ENCODE peak calls at places on chromosomes 4 and X, in four cellular contexts. One of them, this sample, is unnamed.

GRCh38 chr4:112058433-112058832 is 86.8 kb upstream of the FAM241A start:
- DNase-seq in mesothelial cell of epicardium: no peak
- DNase-seq in foreskin fibroblast: peak
- DNase-seq in GM10248: no peak
- DNase-seq in this sample: no peak

GRCh38 chrX:140664939-140665338 is 44.6 kb upstream of the LINC00632 start:
- DNase-seq in mesothelial cell of epicardium: no peak
- DNase-seq in foreskin fibroblast: no peak
- DNase-seq in GM10248: peak
- DNase-seq in this sample: no peak

GRCh38 chr4:105520819-105521790 is 31.3 kb upstream of the ARHGEF38 start:
- DNase-seq in foreskin fibroblast: peak
- DNase-seq in GM10248: peak
- DNase-seq in mesothelial cell of epicardium: peak
- DNase-seq in this sample: no peak

GRCh38 chrX:24498181-24498580 is 33.1 kb downstream of the PDK3 start:
- DNase-seq in mesothelial cell of epicardium: no peak
- DNase-seq in GM10248: no peak
- DNase-seq in foreskin fibroblast: peak
- DNase-seq in this sample: no peak

GRCh38 chr4:99144070-99144469 is at the start of gene ADH4:
- DNase-seq in GM10248: no peak
- DNase-seq in mesothelial cell of epicardium: no peak
- DNase-seq in foreskin fibroblast: peak
- DNase-seq in this sample: no peak

GRCh38 chrX:44035576-44035975 is 62.4 kb upstream of the NDP start:
- DNase-seq in mesothelial cell of epicardium: no peak
- DNase-seq in GM10248: no peak
- DNase-seq in foreskin fibroblast: no peak
- DNase-seq in this sample: no peak

GRCh38 chrX:53246231-53246630 is 21.2 kb upstream of the KDM5C start:
- DNase-seq in foreskin fibroblast: no peak
- DNase-seq in GM10248: no peak
- DNase-seq in mesothelial cell of epicardium: no peak
- DNase-seq in this sample: no peak

GRCh38 chr4:4608214-4608537 is 66.3 kb upstream of the STX18 start:
- DNase-seq in GM10248: no peak
- DNase-seq in foreskin fibroblast: no peak
- DNase-seq in mesothelial cell of epicardium: no peak
- DNase-seq in this sample: no peak

GRCh38 chrX:40646489-40647306 is 663 bp downstream of the CXorf38 start:
- DNase-seq in foreskin fibroblast: peak
- DNase-seq in GM10248: peak
- DNase-seq in mesothelial cell of epicardium: no peak
- DNase-seq in this sample: peak

GRCh38 chrX:126552313-126553022 is at the start of gene DCAF12L1:
- DNase-seq in GM10248: no peak
- DNase-seq in mesothelial cell of epicardium: peak
- DNase-seq in foreskin fibroblast: no peak
- DNase-seq in this sample: no peak

GRCh38 chr4:176274441-176274840 is 5.4 kb upstream of the ASB5 start:
- DNase-seq in GM10248: no peak
- DNase-seq in foreskin fibroblast: peak
- DNase-seq in mesothelial cell of epicardium: no peak
- DNase-seq in this sample: no peak

GRCh38 chrX:16577483-16578029 is 72.4 kb upstream of the S100G start:
- DNase-seq in GM10248: no peak
- DNase-seq in foreskin fibroblast: no peak
- DNase-seq in mesothelial cell of epicardium: no peak
- DNase-seq in this sample: no peak

GRCh38 chr4:73731968-73732610 is 8.3 kb upstream of the CXCL8 start:
- DNase-seq in GM10248: no peak
- DNase-seq in mesothelial cell of epicardium: no peak
- DNase-seq in foreskin fibroblast: peak
- DNase-seq in this sample: no peak

GRCh38 chr4:23923840-23924239 is 34.0 kb upstream of the PPARGC1A start:
- DNase-seq in mesothelial cell of epicardium: no peak
- DNase-seq in foreskin fibroblast: no peak
- DNase-seq in GM10248: no peak
- DNase-seq in this sample: no peak
- TF ChIP-seq CTCF in mesothelial cell of epicardium: no peak
- TF ChIP-seq CTCF in foreskin fibroblast: no peak
- TF ChIP-seq CTCF in GM10248: no peak
- TF ChIP-seq CTCF in this sample: no peak

GRCh38 chr4:150006197-150006596 is 72.0 kb upstream of the DCLK2 start:
- DNase-seq in foreskin fibroblast: peak
- DNase-seq in GM10248: no peak
- DNase-seq in mesothelial cell of epicardium: no peak
- DNase-seq in this sample: no peak

GRCh38 chr4:150012851-150013360 is 65.3 kb upstream of the DCLK2 start:
- DNase-seq in foreskin fibroblast: peak
- DNase-seq in GM10248: no peak
- DNase-seq in mesothelial cell of epicardium: no peak
- DNase-seq in this sample: no peak

GRCh38 chr4:150007512-150007911 is 70.7 kb upstream of the DCLK2 start:
- DNase-seq in mesothelial cell of epicardium: no peak
- DNase-seq in GM10248: no peak
- DNase-seq in foreskin fibroblast: peak
- DNase-seq in this sample: no peak

GRCh38 chr4:150009533-150009932 is 68.7 kb upstream of the DCLK2 start:
- DNase-seq in foreskin fibroblast: peak
- DNase-seq in GM10248: no peak
- DNase-seq in mesothelial cell of epicardium: no peak
- DNase-seq in this sample: no peak

GRCh38 chr4:150010525-150011126 is 67.6 kb upstream of the DCLK2 start:
- DNase-seq in foreskin fibroblast: peak
- DNase-seq in mesothelial cell of epicardium: peak
- DNase-seq in GM10248: peak
- DNase-seq in this sample: no peak
- TF ChIP-seq CTCF in foreskin fibroblast: peak
- TF ChIP-seq CTCF in mesothelial cell of epicardium: peak
- TF ChIP-seq CTCF in GM10248: peak
- TF ChIP-seq CTCF in this sample: no peak

GRCh38 chrX:153649178-153649914 is 2.3 kb downstream of the DUSP9 start:
- DNase-seq in GM10248: peak
- DNase-seq in mesothelial cell of epicardium: peak
- DNase-seq in foreskin fibroblast: peak
- DNase-seq in this sample: no peak
- TF ChIP-seq CTCF in GM10248: peak
- TF ChIP-seq CTCF in mesothelial cell of epicardium: no peak
- TF ChIP-seq CTCF in foreskin fibroblast: no peak
- TF ChIP-seq CTCF in this sample: no peak

GRCh38 chrX:100098660-100099375 is 311.3 kb downstream of the PCDH19 start:
- DNase-seq in GM10248: no peak
- DNase-seq in mesothelial cell of epicardium: no peak
- DNase-seq in foreskin fibroblast: peak
- DNase-seq in this sample: no peak
- TF ChIP-seq CTCF in GM10248: no peak
- TF ChIP-seq CTCF in mesothelial cell of epicardium: no peak
- TF ChIP-seq CTCF in foreskin fibroblast: no peak
- TF ChIP-seq CTCF in this sample: no peak

GRCh38 chr4:187393546-187394344 is 601.8 kb upstream of the ZFP42 start:
- DNase-seq in mesothelial cell of epicardium: no peak
- DNase-seq in foreskin fibroblast: peak
- DNase-seq in GM10248: no peak
- DNase-seq in this sample: no peak
- TF ChIP-seq CTCF in mesothelial cell of epicardium: no peak
- TF ChIP-seq CTCF in foreskin fibroblast: no peak
- TF ChIP-seq CTCF in GM10248: no peak
- TF ChIP-seq CTCF in this sample: no peak

GRCh38 chr4:23333556-23333945 is 556.3 kb downstream of the PPARGC1A start:
- DNase-seq in foreskin fibroblast: peak
- DNase-seq in GM10248: no peak
- DNase-seq in mesothelial cell of epicardium: no peak
- DNase-seq in this sample: no peak

GRCh38 chr4:23332266-23332665 is 557.6 kb downstream of the PPARGC1A start:
- DNase-seq in mesothelial cell of epicardium: no peak
- DNase-seq in foreskin fibroblast: no peak
- DNase-seq in GM10248: no peak
- DNase-seq in this sample: no peak

GRCh38 chr4:23333946-23334878 is 555.6 kb downstream of the PPARGC1A start:
- DNase-seq in mesothelial cell of epicardium: no peak
- DNase-seq in GM10248: no peak
- DNase-seq in foreskin fibroblast: peak
- DNase-seq in this sample: no peak

DNA sequence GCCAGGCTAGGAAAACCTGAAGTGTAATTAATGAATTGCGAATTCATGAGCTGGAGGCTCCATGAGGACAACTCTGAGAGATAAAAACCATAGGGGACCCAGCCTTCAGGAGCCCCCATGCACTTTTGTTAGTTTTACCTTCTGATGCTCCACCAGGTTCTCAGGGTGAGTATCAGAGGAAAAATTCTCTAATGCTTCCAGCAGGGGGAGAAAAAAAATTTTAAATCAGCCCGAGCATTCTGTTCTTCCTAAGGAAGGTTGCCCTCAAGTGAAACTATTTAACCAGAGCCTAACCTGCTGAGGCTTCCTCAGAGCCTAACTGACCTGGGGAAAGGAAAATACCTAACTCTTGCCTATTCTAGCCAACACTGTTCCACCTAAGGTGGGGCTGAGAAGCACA is 552.6 kb downstream of the PPARGC1A start:
- DNase-seq in GM10248: no peak
- DNase-seq in mesothelial cell of epicardium: no peak
- DNase-seq in foreskin fibroblast: no peak
- DNase-seq in this sample: no peak
- TF ChIP-seq CTCF in GM10248: peak
- TF ChIP-seq CTCF in mesothelial cell of epicardium: peak
- TF ChIP-seq CTCF in foreskin fibroblast: no peak
- TF ChIP-seq CTCF in this sample: no peak

GRCh38 chr4:41359069-41359769 is 102.5 kb downstream of the UCHL1 start:
- DNase-seq in GM10248: no peak
- DNase-seq in mesothelial cell of epicardium: no peak
- DNase-seq in foreskin fibroblast: no peak
- DNase-seq in this sample: no peak
- TF ChIP-seq CTCF in GM10248: no peak
- TF ChIP-seq CTCF in mesothelial cell of epicardium: no peak
- TF ChIP-seq CTCF in foreskin fibroblast: no peak
- TF ChIP-seq CTCF in this sample: no peak

DNA sequence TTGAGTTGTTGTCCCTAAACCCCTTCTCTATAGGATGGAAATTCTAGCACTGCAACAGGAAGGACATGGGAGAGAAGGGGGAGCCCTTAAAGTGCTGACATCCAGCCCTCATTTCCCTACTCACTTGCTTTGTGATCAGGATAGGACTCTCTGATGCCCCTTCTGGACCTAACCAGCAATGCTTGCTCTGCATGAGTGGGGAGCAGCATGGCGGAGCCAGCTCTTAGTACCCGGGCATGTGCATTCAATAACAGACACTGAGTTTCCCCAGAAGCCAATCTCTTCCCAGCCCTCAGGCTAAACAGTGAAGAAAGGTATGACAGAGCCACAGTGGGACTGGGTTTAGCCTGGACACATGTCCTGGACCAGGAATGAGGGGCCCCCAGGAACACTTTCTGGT is 14.0 kb downstream of the SOD3 start:
- DNase-seq in GM10248: no peak
- DNase-seq in mesothelial cell of epicardium: no peak
- DNase-seq in foreskin fibroblast: no peak
- DNase-seq in this sample: no peak
- TF ChIP-seq CTCF in GM10248: no peak
- TF ChIP-seq CTCF in mesothelial cell of epicardium: no peak
- TF ChIP-seq CTCF in foreskin fibroblast: peak
- TF ChIP-seq CTCF in this sample: no peak

DNA sequence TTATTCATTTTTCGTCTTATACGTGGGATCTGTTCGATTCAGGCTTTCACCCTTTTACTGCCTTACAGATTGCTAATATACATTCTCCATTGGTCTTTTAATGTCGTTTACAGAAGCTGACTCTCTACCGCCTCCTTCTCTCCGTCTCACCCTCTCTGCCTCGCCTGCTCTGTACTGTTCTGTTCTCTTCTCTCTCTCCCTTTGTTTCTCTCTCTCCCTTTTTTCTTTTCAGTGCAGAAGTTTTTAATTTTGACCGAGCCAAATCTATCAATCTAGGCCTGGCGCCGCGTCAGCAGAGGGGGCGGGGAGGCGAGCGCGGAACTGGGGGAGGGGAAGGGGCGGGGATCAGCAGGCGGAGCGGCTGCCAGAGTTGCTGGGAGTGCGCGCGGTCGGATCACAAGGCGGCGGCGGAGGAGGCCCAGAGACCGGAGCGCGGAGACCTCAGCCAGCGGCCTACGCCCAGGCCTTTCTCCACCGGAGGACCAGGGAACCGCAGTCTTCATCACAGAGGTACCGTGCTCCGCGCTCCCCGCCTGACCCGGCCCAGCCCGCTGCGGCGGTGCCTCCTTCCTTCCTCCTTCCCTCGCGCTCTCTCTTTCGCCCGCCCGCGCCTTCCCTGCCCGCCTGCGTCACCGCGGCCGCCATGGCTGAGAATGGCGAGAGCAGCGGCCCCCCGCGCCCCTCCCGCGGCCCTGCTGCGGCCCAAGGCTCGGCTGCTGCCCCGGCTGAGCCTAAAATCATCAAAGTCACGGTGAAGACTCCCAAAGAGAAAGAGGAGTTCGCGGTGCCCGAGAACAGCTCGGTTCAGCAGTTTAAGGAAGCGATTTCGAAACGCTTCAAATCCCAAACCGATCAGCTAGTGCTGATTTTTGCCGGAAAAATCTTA is at the start of gene UBQLN2:
- DNase-seq in GM10248: peak
- DNase-seq in foreskin fibroblast: peak
- DNase-seq in mesothelial cell of epicardium: peak
- DNase-seq in this sample: peak
- TF ChIP-seq CTCF in GM10248: no peak
- TF ChIP-seq CTCF in foreskin fibroblast: peak
- TF ChIP-seq CTCF in mesothelial cell of epicardium: no peak
- TF ChIP-seq CTCF in this sample: no peak